ENCODE peak calls at places on chromosomes 6 and 20, in four cellular contexts. One of them, this sample, is unnamed.

GRCh38 chr6:112311950-112312547 is 35.1 kb upstream of the RFPL4B start:
- DNase-seq in heart left ventricle: no peak
- DNase-seq in OCI-M1: peak; percentile 60
- DNase-seq in lower lobe of right lung: no peak
- DNase-seq in this sample: peak; percentile 5

GRCh38 chr6:158926429-158926828 is 73.6 kb downstream of the RSPH3 start:
- DNase-seq in heart left ventricle: no peak
- DNase-seq in OCI-M1: no peak
- DNase-seq in lower lobe of right lung: no peak
- DNase-seq in this sample: no peak

GRCh38 chr20:47744803-47745202 is 40.5 kb downstream of the SULF2 start:
- DNase-seq in lower lobe of right lung: no peak
- DNase-seq in heart left ventricle: no peak
- DNase-seq in OCI-M1: no peak
- DNase-seq in this sample: no peak

GRCh38 chr6:74068945-74069570 is 373.1 kb downstream of the CD109 start:
- DNase-seq in heart left ventricle: no peak
- DNase-seq in lower lobe of right lung: no peak
- DNase-seq in OCI-M1: no peak
- DNase-seq in this sample: no peak

GRCh38 chr20:8032499-8032898 is 12.9 kb upstream of the TMX4 start:
- DNase-seq in heart left ventricle: no peak
- DNase-seq in lower lobe of right lung: no peak
- DNase-seq in OCI-M1: no peak
- DNase-seq in this sample: no peak

GRCh38 chr6:12941422-12941821 is 224.9 kb downstream of the PHACTR1 start:
- DNase-seq in OCI-M1: no peak
- DNase-seq in heart left ventricle: no peak
- DNase-seq in lower lobe of right lung: no peak
- DNase-seq in this sample: no peak

GRCh38 chr6:39102024-39102820 is 12.8 kb downstream of the SAYSD1 start:
- DNase-seq in lower lobe of right lung: no peak
- DNase-seq in OCI-M1: peak; percentile 74
- DNase-seq in heart left ventricle: no peak
- DNase-seq in this sample: no peak

GRCh38 chr20:53580376-53581111 is 13.1 kb downstream of the ZNF217 start:
- DNase-seq in heart left ventricle: no peak
- DNase-seq in OCI-M1: no peak
- DNase-seq in lower lobe of right lung: no peak
- DNase-seq in this sample: no peak

GRCh38 chr6:42417641-42418112 is 34.0 kb downstream of the TRERF1 start:
- DNase-seq in heart left ventricle: no peak
- DNase-seq in OCI-M1: no peak
- DNase-seq in lower lobe of right lung: no peak
- DNase-seq in this sample: peak; percentile 68

GRCh38 chr6:109877028-109877726 is 100.9 kb upstream of the GPR6 start:
- DNase-seq in lower lobe of right lung: no peak
- DNase-seq in OCI-M1: no peak
- DNase-seq in heart left ventricle: no peak
- DNase-seq in this sample: no peak

GRCh38 chr20:48621256-48622078 is 206.3 kb downstream of the PREX1 start:
- DNase-seq in heart left ventricle: no peak
- DNase-seq in OCI-M1: no peak
- DNase-seq in lower lobe of right lung: peak; percentile 37
- DNase-seq in this sample: no peak

This sample was measured in activated gamma-delta T cell treated with Interleukin-2 at 50 U/mL for 16 hours.